ENCODE peak calls at places on chromosomes 1 and 21, in five cellular contexts. K is H9, H is neuronal stem cell, Z is H1, I is trophoblast cell. Q is an unnamed sample.

GRCh38 chr1:239368436-239369109 is 17.8 kb upstream of the CHRM3 start:
- DNase-seq in H (no peak), K (no peak), Z (no peak), I (no peak), Q (no peak)

GRCh38 chr1:159790237-159790917 is 9.6 kb downstream of the DUSP23 start:
- DNase-seq in H (peak; percentile 37), K (peak; percentile 54), I (peak; percentile 89), Z (no peak), Q (peak; percentile 11)

GRCh38 chr1:158931055-158931737 is at the start of gene PYHIN1:
- DNase-seq in Z (no peak), I (no peak), H (no peak), K (no peak), Q (no peak)

GRCh38 chr1:12615916-12616708 is 1.9 kb downstream of the DHRS3 start:
- DNase-seq in I (peak; percentile 70), H (no peak), Z (peak; percentile 78), K (peak; percentile 77), Q (peak; percentile 63)

GRCh38 chr1:8873506-8874229 is 4.8 kb downstream of the ENO1 start:
- DNase-seq in H (no peak), I (peak; percentile 65), Z (peak; percentile 63), K (peak; percentile 90), Q (peak; percentile 98)

GRCh38 chr1:35708179-35708891 is 10.3 kb downstream of the C1orf216 start:
- DNase-seq in Z (peak; percentile 67), H (no peak), I (no peak), K (peak; percentile 67), Q (no peak)

GRCh38 chr1:109075531-109076490 is at the start of gene TAF13:
- DNase-seq in K (peak; percentile 97), H (peak; percentile 83), I (peak; percentile 98), Z (peak; percentile 90), Q (peak; percentile 98)

GRCh38 chr1:2788506-2789163 is 12.9 kb downstream of the TTC34 start:
- DNase-seq in I (no peak), Z (no peak), H (no peak), K (no peak), Q (no peak)

GRCh38 chr1:164557270-164557669 is 1.7 kb upstream of the PBX1 start:
- DNase-seq in Z (no peak), K (no peak), I (peak; percentile 10), H (no peak), Q (no peak)

GRCh38 chr21:38599381-38599975 is 101.2 kb upstream of the ERG start:
- DNase-seq in H (no peak), K (no peak), Z (no peak), I (no peak), Q (no peak)

GRCh38 chr1:3326516-3327388 is 127.7 kb upstream of the ARHGEF16 start:
- DNase-seq in K (no peak), I (no peak), Z (no peak), H (no peak), Q (no peak)

GRCh38 chr21:45644041-45644906 is 749 bp downstream of the PCBP3 start:
- DNase-seq in H (peak; percentile 17), K (no peak), I (no peak), Z (no peak), Q (peak; percentile 28)

GRCh38 chr1:73452522-73452921 is 745.5 kb downstream of the LRRIQ3 start:
- DNase-seq in I (no peak), K (no peak), Z (no peak), H (no peak), Q (no peak)

GRCh38 chr1:100810360-100810759 is 84.3 kb downstream of the EXTL2 start:
- DNase-seq in Z (no peak), I (no peak), K (no peak), H (no peak), Q (no peak)

GRCh38 chr1:93839307-93839706 is 39.7 kb downstream of the DNTTIP2 start:
- DNase-seq in Z (no peak), H (no peak), K (no peak), I (peak; percentile 91), Q (peak; percentile 82)

GRCh38 chr1:30087465-30087864 is 635.9 kb downstream of the MATN1 start:
- DNase-seq in K (peak; percentile 72), H (no peak), I (no peak), Z (no peak), Q (peak; percentile 12)

GRCh38 chr1:29793101-29793546 is 556.8 kb downstream of the PTPRU start:
- DNase-seq in Z (peak; percentile 98), K (peak; percentile 90), H (peak; percentile 89), I (peak; percentile 82), Q (peak; percentile 65)

GRCh38 chr1:30328401-30329262 is 394.8 kb downstream of the MATN1 start:
- DNase-seq in K (no peak), H (no peak), Z (no peak), I (no peak), Q (no peak)

DNA sequence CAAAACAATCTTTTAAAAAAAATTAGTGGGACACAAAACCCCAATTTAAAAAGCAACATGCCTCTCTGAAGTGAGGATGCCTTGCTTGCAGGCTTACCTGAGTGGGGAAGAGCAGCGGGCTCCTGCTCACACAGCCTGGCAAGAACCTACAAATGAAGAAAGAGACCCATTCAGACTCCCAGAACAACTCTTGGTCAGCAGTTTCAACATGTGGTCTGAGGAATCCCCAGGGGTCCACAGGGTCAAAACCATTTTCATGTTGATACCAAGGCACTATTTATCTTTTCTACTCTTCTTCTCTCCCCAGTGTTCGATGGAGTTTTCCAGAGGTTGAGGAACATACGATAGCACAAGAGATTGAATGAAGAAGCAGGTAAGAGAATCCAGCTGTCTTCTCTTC is 55.9 kb downstream of the SIPA1L2 start:
- DNase-seq in H (no peak), Z (no peak), K (no peak), I (no peak), Q (no peak)
- H3K4ac ChIP-seq in H (no peak overlapping the region), Z (no peak overlapping the region), K (no peak overlapping the region), I (peak overlapping the region; percentile 68), Q (no peak overlapping the region)

GRCh38 chr21:25329227-25329626 is 278.1 kb downstream of the MRPL39 start:
- DNase-seq in Z (no peak), I (no peak), H (no peak), K (no peak), Q (no peak)

GRCh38 chr21:25330266-25330665 is 277.0 kb downstream of the MRPL39 start:
- DNase-seq in H (no peak), I (no peak), Z (no peak), K (no peak), Q (no peak)

GRCh38 chr21:25334046-25334730 is 273.1 kb downstream of the MRPL39 start:
- DNase-seq in I (no peak), K (no peak), Z (no peak), H (no peak), Q (no peak)

GRCh38 chr21:25331286-25331685 is 276.0 kb downstream of the MRPL39 start:
- DNase-seq in H (no peak), K (no peak), I (no peak), Z (no peak), Q (no peak)
- H2BK12ac ChIP-seq in H (no peak overlapping the region), K (no peak overlapping the region), I (no peak overlapping the region), Z (no peak overlapping the region), Q (no peak overlapping the region)

GRCh38 chr1:117899801-117900200 is 29.6 kb downstream of the GDAP2 start:
- DNase-seq in I (no peak), H (no peak), Z (no peak), K (no peak), Q (no peak)
- H3K4ac ChIP-seq in I (no peak overlapping the region), H (no peak overlapping the region), Z (no peak overlapping the region), K (no peak overlapping the region), Q (no peak overlapping the region)

GRCh38 chr21:35358008-35358407 is 308.9 kb upstream of the RUNX1 start:
- DNase-seq in K (no peak), I (no peak), H (no peak), Z (no peak), Q (no peak)

GRCh38 chr21:35360870-35361570 is 311.9 kb upstream of the RUNX1 start:
- DNase-seq in K (no peak), Z (no peak), H (no peak), I (peak; percentile 77), Q (no peak)

GRCh38 chr21:35363458-35363857 is 314.4 kb upstream of the RUNX1 start:
- DNase-seq in Z (no peak), H (no peak), I (no peak), K (no peak), Q (no peak)

GRCh38 chr21:35359076-35359475 is 310.0 kb upstream of the RUNX1 start:
- DNase-seq in H (no peak), Z (no peak), I (no peak), K (no peak), Q (no peak)

GRCh38 chr21:35361984-35362383 is 312.9 kb upstream of the RUNX1 start:
- DNase-seq in H (no peak), Z (no peak), I (no peak), K (no peak), Q (no peak)
- H2BK12ac ChIP-seq in H (no peak overlapping the region), Z (no peak overlapping the region), I (no peak overlapping the region), K (no peak overlapping the region), Q (no peak overlapping the region)

DNA sequence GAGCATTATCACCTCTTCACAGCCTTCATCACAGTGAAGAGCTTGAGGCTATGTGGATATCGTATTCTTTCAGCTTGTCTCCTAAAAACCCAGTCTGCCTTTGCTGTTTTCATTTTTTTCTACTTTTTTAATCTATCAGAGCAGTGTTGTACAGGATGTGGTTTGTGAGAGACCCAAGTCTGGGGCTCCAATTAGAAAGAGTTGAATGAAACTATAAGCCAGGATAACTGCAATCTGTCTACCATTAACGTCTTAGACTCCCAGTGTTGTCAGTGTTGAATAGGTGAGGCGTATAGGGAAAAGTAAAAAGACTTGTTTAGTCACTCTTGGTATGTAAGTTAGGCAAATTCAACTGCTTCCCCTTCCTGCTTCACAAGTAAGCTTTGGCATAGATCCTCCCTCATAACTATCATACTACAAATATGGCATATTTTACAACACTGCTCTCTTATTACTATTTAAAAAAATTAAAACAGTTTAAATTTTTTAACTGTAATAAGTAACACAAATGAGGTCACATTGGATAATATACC is 1225.8 kb upstream of the PRMT6 start:
- DNase-seq in I (no peak), Z (no peak), H (no peak), K (no peak), Q (no peak)
- H3K4ac ChIP-seq in I (no peak overlapping the region), Z (no peak overlapping the region), H (no peak overlapping the region), K (no peak overlapping the region), Q (no peak overlapping the region)

GRCh38 chr1:75655931-75656330 is 45.0 kb upstream of the SLC44A5 start:
- DNase-seq in I (no peak), H (no peak), K (no peak), Z (no peak), Q (no peak)
- H2BK12ac ChIP-seq in I (no peak overlapping the region), H (no peak overlapping the region), K (no peak overlapping the region), Z (no peak overlapping the region), Q (no peak overlapping the region)

GRCh38 chr21:36096398-36097290 is 26.8 kb downstream of the CBR1 start:
- DNase-seq in H (no peak), K (peak; percentile 37), Z (no peak), I (peak; percentile 4), Q (no peak)
- H3K4ac ChIP-seq in H (no peak overlapping the region), K (no peak overlapping the region), Z (no peak overlapping the region), I (no peak overlapping the region), Q (no peak overlapping the region)

Q was measured in mesenchymal stem cell.